ENCODE peak calls at places on chromosomes 16 and 17, in five cellular contexts. J, M, R, V and A are unnamed samples.

GRCh38 chr16:11354733-11355574 is 9.7 kb downstream of the RMI2 start:
- DNase-seq in J (peak; percentile 93), M (no peak), R (no peak), V (no peak), A (no peak)

GRCh38 chr17:55416470-55417052 is 5.1 kb downstream of the MMD start:
- DNase-seq in J (peak; percentile 71), M (no peak), R (no peak), V (no peak), A (no peak)

GRCh38 chr16:10122546-10122945 is 59.7 kb downstream of the GRIN2A start:
- DNase-seq in J (peak; percentile 11), M (peak; percentile 72), R (no peak), V (no peak), A (no peak)

GRCh38 chr16:31130899-31131298 is 4.6 kb downstream of the PRSS8 start:
- DNase-seq in J (no peak), M (peak; percentile 96), R (peak; percentile 95), V (peak; percentile 91), A (no peak)

GRCh38 chr16:20844588-20844987 is 38.3 kb downstream of the REXO5 start:
- DNase-seq in J (no peak), M (no peak), R (no peak), V (no peak), A (no peak)

GRCh38 chr17:45579529-45580495 is 89.3 kb upstream of the PLEKHM1 start:
- DNase-seq in J (no peak), M (no peak), R (no peak), V (no peak), A (no peak)

GRCh38 chr17:16255481-16255901 is 38.5 kb downstream of the PIGL start:
- DNase-seq in J (peak; percentile 50), M (no peak), R (peak; percentile 89), V (peak; percentile 62), A (peak; percentile 49)

GRCh38 chr17:34099859-34100258 is 155.2 kb upstream of the CCL2 start:
- DNase-seq in J (no peak), M (no peak), R (no peak), V (no peak), A (no peak)

GRCh38 chr17:69423450-69423849 is 9.0 kb downstream of the MAP2K6 start:
- DNase-seq in J (no peak), M (no peak), R (no peak), V (no peak), A (no peak)

GRCh38 chr17:29483503-29483902 is 83.3 kb downstream of the ABHD15 start:
- DNase-seq in J (peak; percentile 75), M (no peak), R (no peak), V (no peak), A (no peak)

GRCh38 chr17:68771867-68772515 is 170.8 kb upstream of the FAM20A start:
- DNase-seq in J (peak; percentile 82), M (peak; percentile 21), R (no peak), V (no peak), A (peak; percentile 56)

GRCh38 chr16:57284206-57284951 is at the start of gene PLLP:
- DNase-seq in J (peak; percentile 27), M (peak; percentile 87), R (peak; percentile 74), V (no peak), A (no peak)

GRCh38 chr17:39636927-39637736 is at the start of gene STARD3:
- DNase-seq in J (peak; percentile 89), M (no peak), R (peak; percentile 95), V (peak; percentile 91), A (peak; percentile 47)

GRCh38 chr17:78990349-78991016 is 10.8 kb upstream of the LGALS3BP start:
- DNase-seq in J (no peak), M (no peak), R (no peak), V (no peak), A (no peak)

GRCh38 chr17:78985395-78985794 is 5.7 kb upstream of the LGALS3BP start:
- DNase-seq in J (no peak), M (no peak), R (no peak), V (no peak), A (no peak)

GRCh38 chr17:78981010-78981888 is 1.5 kb upstream of the LGALS3BP start:
- DNase-seq in J (no peak), M (no peak), R (no peak), V (no peak), A (no peak)

GRCh38 chr17:78988152-78988551 is 8.4 kb upstream of the LGALS3BP start:
- DNase-seq in J (no peak), M (no peak), R (no peak), V (no peak), A (no peak)

GRCh38 chr17:78986048-78986648 is 6.4 kb upstream of the LGALS3BP start:
- DNase-seq in J (peak; percentile 76), M (no peak), R (peak; percentile 68), V (no peak), A (peak; percentile 81)
- TF ChIP-seq CTCF in J (peak; percentile 50), M (no peak), R (no peak), V (peak; percentile 5), A (peak; percentile 45)

DNA sequence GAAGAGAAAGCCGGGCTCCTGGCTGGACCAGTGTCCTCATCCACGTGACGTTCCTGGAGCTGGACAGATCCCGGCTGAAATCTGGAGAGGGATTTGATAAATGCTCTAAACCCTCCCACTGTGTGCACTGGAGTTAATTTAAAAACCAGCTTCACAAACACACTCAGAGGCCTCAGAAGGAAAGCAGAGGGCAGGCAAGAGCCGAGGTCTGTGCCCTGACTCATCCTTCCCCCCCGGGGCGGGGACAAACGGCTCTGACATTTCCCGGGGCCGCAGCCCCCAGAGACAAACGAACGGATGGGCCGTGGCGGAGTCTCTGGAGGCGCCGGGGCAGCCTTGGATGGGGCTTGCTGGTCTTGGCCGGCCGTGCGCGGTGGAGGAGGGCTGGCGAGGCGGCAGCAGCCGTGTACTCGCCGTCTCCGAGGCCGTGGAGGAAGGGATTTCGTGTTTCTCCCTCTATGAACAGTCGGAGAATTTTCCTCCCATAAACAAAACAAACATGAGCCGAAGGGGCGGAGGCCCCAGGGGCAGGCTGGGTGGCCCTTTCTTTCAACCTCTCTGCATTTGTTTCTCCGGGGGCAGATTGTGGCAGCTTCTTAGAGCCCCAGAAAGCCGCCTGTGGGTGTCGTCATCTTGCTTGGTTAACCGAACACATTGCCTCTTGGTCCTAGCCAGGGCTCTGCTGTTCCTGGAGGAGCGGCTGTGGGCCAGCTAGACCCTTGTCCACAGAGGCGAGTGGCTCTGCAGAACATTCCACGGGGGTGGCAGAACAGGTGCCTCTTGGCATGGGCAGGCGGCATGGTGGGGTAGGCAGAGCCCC is 94.3 kb downstream of the NTN1 start:
- DNase-seq in J (peak; percentile 43), M (peak; percentile 22), R (peak; percentile 27), V (no peak), A (peak; percentile 8)
- TF ChIP-seq CTCF in J (peak; percentile 24), M (no peak), R (no peak), V (no peak), A (peak; percentile 21)

GRCh38 chr16:27268376-27269299 is at the start of gene NSMCE1:
- DNase-seq in J (peak; percentile 97), M (peak; percentile 98), R (peak; percentile 99), V (peak; percentile 98), A (peak; percentile 91)
- TF ChIP-seq CTCF in J (peak; percentile 21), M (peak; percentile 32), R (no peak), V (no peak), A (peak; percentile 37)

GRCh38 chr17:59877965-59878364 is 14.8 kb downstream of the TUBD1 start:
- DNase-seq in J (no peak), M (no peak), R (no peak), V (no peak), A (no peak)
- TF ChIP-seq CTCF in J (no peak), M (no peak), R (no peak), V (no peak), A (no peak)

GRCh38 chr17:4560837-4561241 is 462 bp upstream of the GGT6 start:
- DNase-seq in J (no peak), M (no peak), R (no peak), V (no peak), A (no peak)
- TF ChIP-seq CTCF in J (peak; percentile 15), M (no peak), R (no peak), V (no peak), A (no peak)

DNA sequence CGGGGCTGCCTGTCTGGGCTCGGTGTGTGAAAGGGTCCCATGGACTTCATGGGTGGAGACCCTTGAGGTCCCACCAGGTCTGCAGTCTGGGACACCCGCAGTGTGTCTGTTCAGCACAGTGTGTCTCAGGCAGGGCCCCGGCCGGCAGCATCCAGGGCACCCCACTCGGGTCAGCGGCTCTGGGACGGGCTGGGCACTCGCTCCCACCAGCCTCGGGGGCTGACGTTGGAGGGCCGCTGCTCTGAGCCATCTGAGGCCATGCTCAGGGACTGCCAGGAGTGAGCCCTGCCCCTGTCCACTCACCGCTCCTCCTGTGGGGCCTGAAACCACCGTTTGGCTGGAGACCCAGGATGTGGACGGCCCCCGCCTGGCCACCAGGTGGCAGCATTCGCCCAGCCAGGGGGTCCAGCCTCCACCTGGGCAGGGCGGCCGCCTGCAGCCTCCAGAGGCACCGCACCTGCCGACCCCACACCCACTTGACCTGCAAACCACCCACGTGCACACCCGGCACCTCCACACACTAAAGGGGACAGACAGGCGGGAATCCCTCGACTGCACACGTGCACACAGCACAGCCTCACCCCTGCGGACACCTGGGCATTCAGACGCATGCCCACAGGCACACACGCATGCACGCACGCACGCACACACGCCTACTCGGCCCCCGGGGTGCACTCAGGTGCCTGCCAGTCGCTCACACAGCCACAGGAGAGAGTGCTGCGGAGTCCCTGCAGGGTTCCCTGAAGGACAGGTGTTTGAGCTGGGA is 10.1 kb upstream of the ZFPM1 start:
- DNase-seq in J (peak; percentile 60), M (peak; percentile 96), R (peak; percentile 83), V (peak; percentile 79), A (no peak)
- TF ChIP-seq CTCF in J (peak; percentile 85), M (peak; percentile 97), R (peak; percentile 99), V (peak; percentile 94), A (peak; percentile 80)